ENCODE peak calls at places on chromosomes 1 and 21, in seven cellular contexts. G is mammary epithelial cell, Y is IMR-90, T is GM23338, U is H1, V is GM23248, L is neural progenitor cell. F is an unnamed sample.

GRCh38 chr1:7810395-7810794 is 26.3 kb downstream of the PER3 start:
- DNase-seq in G (peak), Y (peak), T (no peak), U (no peak), V (peak), L (no peak), F (peak)

GRCh38 chr1:199273837-199274379 is 635.1 kb downstream of the PTPRC start:
- DNase-seq in G (peak), Y (peak), T (no peak), U (no peak), V (peak), L (no peak), F (peak)

GRCh38 chr1:12053752-12054548 is 9.2 kb upstream of the TNFRSF8 start:
- DNase-seq in G (peak), Y (peak), T (no peak), U (no peak), V (no peak), L (no peak), F (no peak)

GRCh38 chr1:77220687-77221463 is 1.6 kb upstream of the PIGK start:
- DNase-seq in G (peak), Y (peak), T (no peak), U (no peak), V (peak), L (no peak), F (peak)

GRCh38 chr1:152495066-152495675 is 15.4 kb upstream of the LCE5A start:
- DNase-seq in G (no peak), Y (no peak), T (peak), U (no peak), V (peak), L (no peak), F (no peak)

GRCh38 chr1:167565922-167566321 is 12.4 kb upstream of the CREG1 start:
- DNase-seq in G (no peak), Y (no peak), T (no peak), U (no peak), V (no peak), L (no peak), F (no peak)

GRCh38 chr1:25096307-25097150 is 135.8 kb downstream of the SYF2 start:
- DNase-seq in G (no peak), Y (no peak), T (no peak), U (no peak), V (no peak), L (no peak), F (peak)

GRCh38 chr21:35743571-35743970 is 316.8 kb downstream of the SETD4 start:
- DNase-seq in G (peak), Y (peak), T (no peak), U (no peak), V (peak), L (no peak), F (peak)

GRCh38 chr1:44119525-44119924 is 904 bp downstream of the KLF17 start:
- DNase-seq in G (no peak), Y (no peak), T (peak), U (no peak), V (no peak), L (no peak), F (no peak)

GRCh38 chr1:241551759-241552638 is 19.8 kb downstream of the KMO start:
- DNase-seq in G (no peak), Y (peak), T (no peak), U (no peak), V (no peak), L (no peak), F (no peak)

GRCh38 chr1:6208723-6209660 is 3.1 kb downstream of the RNF207 start:
- DNase-seq in G (no peak), Y (peak), T (peak), U (no peak), V (peak), L (peak), F (peak)

GRCh38 chr1:206787956-206788355 is 15.7 kb upstream of the IL10 start:
- DNase-seq in G (no peak), Y (no peak), T (no peak), U (no peak), V (no peak), L (no peak), F (peak)

GRCh38 chr1:65022264-65022663 is 55.9 kb upstream of the JAK1 start:
- DNase-seq in G (no peak), Y (no peak), T (no peak), U (no peak), V (peak), L (no peak), F (no peak)

GRCh38 chr21:42794551-42794950 is 84.8 kb downstream of the WDR4 start:
- DNase-seq in G (no peak), Y (no peak), T (no peak), U (no peak), V (no peak), L (no peak), F (no peak)

GRCh38 chr1:66929289-66929688 is 4.5 kb downstream of the MIER1 start:
- DNase-seq in G (no peak), Y (no peak), T (no peak), U (no peak), V (peak), L (no peak), F (no peak)

GRCh38 chr1:156578006-156578405 is 1.5 kb upstream of the TTC24 start:
- DNase-seq in G (no peak), Y (no peak), T (no peak), U (no peak), V (no peak), L (no peak), F (no peak)

GRCh38 chr1:153248480-153248879 is 11.0 kb upstream of the LORICRIN start:
- DNase-seq in G (no peak), Y (no peak), T (no peak), U (no peak), V (no peak), L (no peak), F (no peak)

GRCh38 chr1:24009406-24009805 is 29.3 kb upstream of the SRSF10 start:
- DNase-seq in G (peak), Y (peak), T (no peak), U (no peak), V (peak), L (no peak), F (no peak)

GRCh38 chr1:150881331-150882070 is 5.1 kb upstream of the ARNT start:
- DNase-seq in G (peak), Y (peak), T (no peak), U (no peak), V (peak), L (no peak), F (peak)

GRCh38 chr1:163257763-163258162 is 55.0 kb upstream of the RGS5 start:
- DNase-seq in G (no peak), Y (no peak), T (no peak), U (no peak), V (no peak), L (no peak), F (no peak)

GRCh38 chr1:192993426-192994085 is 65.6 kb downstream of the UCHL5 start:
- DNase-seq in G (no peak), Y (peak), T (peak), U (no peak), V (no peak), L (no peak), F (peak)

GRCh38 chr1:201144701-201145100 is 9.6 kb downstream of the TMEM9 start:
- DNase-seq in G (no peak), Y (no peak), T (no peak), U (no peak), V (no peak), L (no peak), F (no peak)

GRCh38 chr1:40766560-40766959 is 17.0 kb upstream of the KCNQ4 start:
- DNase-seq in G (no peak), Y (no peak), T (no peak), U (no peak), V (no peak), L (no peak), F (no peak)

GRCh38 chr1:41013812-41014211 is 7.7 kb downstream of the SLFNL1 start:
- DNase-seq in G (no peak), Y (no peak), T (no peak), U (no peak), V (no peak), L (no peak), F (no peak)

GRCh38 chr1:183604811-183605210 is 14.6 kb upstream of the NCF2 start:
- DNase-seq in G (no peak), Y (no peak), T (no peak), U (no peak), V (no peak), L (no peak), F (no peak)

GRCh38 chr1:146007048-146007784 is 10.8 kb upstream of the TXNIP start:
- DNase-seq in G (peak), Y (peak), T (peak), U (no peak), V (peak), L (peak), F (peak)

GRCh38 chr1:162384601-162385279 is 3.2 kb downstream of the C1orf226 start:
- DNase-seq in G (no peak), Y (no peak), T (no peak), U (no peak), V (no peak), L (peak), F (no peak)

GRCh38 chr1:218660678-218661053 is 315.5 kb downstream of the TGFB2 start:
- DNase-seq in G (peak), Y (peak), T (no peak), U (no peak), V (peak), L (no peak), F (peak)

GRCh38 chr1:48560577-48560976 is 88.6 kb upstream of the SPATA6 start:
- DNase-seq in G (no peak), Y (no peak), T (no peak), U (no peak), V (no peak), L (no peak), F (no peak)

GRCh38 chr21:34779860-34780259 is 111.1 kb downstream of the CLIC6 start:
- DNase-seq in G (no peak), Y (no peak), T (no peak), U (no peak), V (no peak), L (no peak), F (no peak)

GRCh38 chr1:25643962-25644361 is 27.4 kb downstream of the MAN1C1 start:
- DNase-seq in G (no peak), Y (no peak), T (no peak), U (no peak), V (no peak), L (no peak), F (no peak)

GRCh38 chr21:45831991-45832740 is 149.4 kb upstream of the COL6A1 start:
- DNase-seq in G (peak), Y (peak), T (no peak), U (no peak), V (peak), L (no peak), F (peak)

DNA sequence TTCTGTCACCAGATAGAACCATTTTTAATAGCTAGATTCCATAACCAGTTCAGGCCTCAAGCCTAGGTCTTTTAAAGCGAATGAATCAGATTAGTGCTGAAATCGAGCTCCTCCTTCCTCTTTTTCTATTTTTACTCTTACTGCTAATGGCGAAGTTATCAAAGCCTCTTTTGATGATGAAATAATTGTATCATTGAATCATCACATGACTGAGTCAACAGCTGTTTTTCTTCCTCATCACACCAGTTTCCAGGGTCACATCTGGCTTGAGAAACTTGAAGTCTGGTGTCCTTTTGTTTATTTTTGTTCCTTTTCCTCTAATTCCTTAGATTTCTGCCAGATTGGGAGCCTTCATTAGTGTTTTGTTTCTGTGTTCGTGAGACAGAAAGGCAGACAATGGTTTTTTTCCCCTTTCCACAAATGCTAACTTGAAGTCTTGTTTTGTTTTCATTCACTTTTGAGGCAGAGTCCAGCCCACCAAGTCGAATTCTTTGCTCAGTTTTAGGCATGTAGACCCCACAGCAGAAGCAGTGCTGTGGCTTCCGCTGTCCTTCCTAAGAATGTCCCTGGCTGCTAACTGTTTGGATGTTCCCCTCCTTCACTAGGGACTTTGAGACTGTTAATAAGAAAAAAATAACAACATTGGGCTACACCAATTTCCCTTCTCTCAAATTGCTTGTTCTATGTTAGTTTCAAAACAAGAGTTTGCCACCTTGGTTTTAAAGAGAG is 51.9 kb upstream of the FMOD start:
- DNase-seq in G (peak), Y (peak), T (no peak), U (no peak), V (peak), L (no peak), F (peak)
- H3K4me2 ChIP-seq in G (no peak), Y (peak), T (no peak), U (no peak), V (peak), L (no peak), F (peak)

DNA sequence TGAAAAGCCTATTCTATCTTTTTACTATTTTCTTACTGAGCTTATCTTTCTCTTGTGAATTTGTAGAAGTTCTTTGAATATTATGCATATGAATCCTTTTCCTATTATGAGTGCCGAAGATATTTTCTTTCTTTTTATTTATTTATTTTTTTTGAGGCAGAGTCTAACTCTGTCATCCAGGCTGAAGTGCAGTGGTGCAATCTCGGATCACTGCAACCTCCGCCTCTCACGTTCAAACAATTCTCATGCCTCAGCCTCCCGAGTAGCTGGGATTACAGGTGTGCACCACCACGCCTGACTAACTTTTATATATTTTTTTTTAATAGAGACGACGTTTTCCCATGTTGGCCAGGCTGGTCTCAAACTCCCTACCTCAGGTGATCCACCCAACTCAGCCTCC is 109.8 kb downstream of the RHOU start:
- DNase-seq in G (no peak), Y (no peak), T (no peak), U (no peak), V (no peak), L (no peak), F (no peak)
- H2AFZ ChIP-seq in G (no peak), Y (no peak), T (no peak), U (no peak), V (no peak), L (no peak), F (no peak)

GRCh38 chr1:170671629-170671963 is 7.7 kb downstream of the PRRX1 start:
- DNase-seq in G (no peak), Y (no peak), T (no peak), U (no peak), V (no peak), L (no peak), F (no peak)
- H3K4me2 ChIP-seq in G (no peak), Y (peak), T (no peak), U (no peak), V (peak), L (no peak), F (no peak)

GRCh38 chr1:119647734-119648619 is at the start of gene ZNF697:
- DNase-seq in G (peak), Y (peak), T (peak), U (peak), V (peak), L (peak), F (peak)

GRCh38 chr1:119648620-119649004 is 546 bp upstream of the ZNF697 start:
- DNase-seq in G (no peak), Y (no peak), T (peak), U (no peak), V (no peak), L (no peak), F (no peak)

GRCh38 chr1:119646521-119647227 is 1.4 kb downstream of the ZNF697 start:
- DNase-seq in G (peak), Y (peak), T (no peak), U (no peak), V (peak), L (peak), F (peak)

GRCh38 chr1:119651133-119651532 is 3.1 kb upstream of the ZNF697 start:
- DNase-seq in G (no peak), Y (no peak), T (no peak), U (no peak), V (no peak), L (no peak), F (no peak)

DNA sequence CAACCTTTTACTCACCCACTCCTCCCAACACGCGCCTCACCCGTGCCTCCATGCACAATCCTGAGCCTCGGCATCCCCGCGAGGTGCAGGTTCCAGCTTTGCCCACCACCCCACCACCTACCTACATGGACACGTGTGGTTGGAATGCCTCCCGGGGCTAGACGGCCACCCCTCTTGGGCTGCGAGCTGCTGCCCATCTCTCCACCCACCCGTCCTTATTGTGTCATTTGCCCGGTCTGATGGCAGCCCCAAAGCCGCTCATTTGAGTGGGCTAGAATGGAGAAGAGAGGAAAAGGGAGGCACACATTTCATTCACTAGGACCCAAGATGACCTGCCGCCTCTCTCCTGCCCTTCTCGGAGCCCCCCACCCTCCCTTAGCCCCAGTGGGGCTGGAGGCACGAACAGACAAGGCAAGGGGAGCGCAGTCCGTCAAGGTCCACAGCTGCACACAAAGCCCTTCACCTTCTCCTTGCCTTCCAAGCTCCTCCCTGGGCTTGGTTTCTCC is 785 bp downstream of the ZNF697 start:
- DNase-seq in G (no peak), Y (no peak), T (no peak), U (no peak), V (peak), L (no peak), F (no peak)
- H2AFZ ChIP-seq in G (peak), Y (peak), T (no peak), U (no peak), V (peak), L (peak), F (peak)

GRCh38 chr1:214448536-214448935 is 102.9 kb downstream of the PTPN14 start:
- DNase-seq in G (no peak), Y (no peak), T (peak), U (no peak), V (no peak), L (no peak), F (no peak)

GRCh38 chr1:214453109-214453722 is 98.2 kb downstream of the PTPN14 start:
- DNase-seq in G (peak), Y (peak), T (no peak), U (no peak), V (peak), L (no peak), F (peak)

GRCh38 chr1:214452152-214452806 is 99.1 kb downstream of the PTPN14 start:
- DNase-seq in G (no peak), Y (no peak), T (peak), U (no peak), V (no peak), L (no peak), F (no peak)

GRCh38 chr1:214449371-214449770 is 102.0 kb downstream of the PTPN14 start:
- DNase-seq in G (no peak), Y (no peak), T (no peak), U (no peak), V (no peak), L (no peak), F (no peak)

GRCh38 chr1:214451591-214451990 is 99.8 kb downstream of the PTPN14 start:
- DNase-seq in G (peak), Y (no peak), T (no peak), U (no peak), V (peak), L (no peak), F (no peak)
- H3K4me2 ChIP-seq in G (peak), Y (no peak), T (peak), U (no peak), V (peak), L (no peak), F (no peak)

F was measured in fibroblast of lung.